ENCODE peak calls at places on chromosomes 2 and 18, in six cellular contexts. C is GM12865; I is heart right ventricle; S is heart left ventricle; H is brain microvascular endothelial cell; L is CD4-positive, CD25-positive, alpha-beta regulatory T cell. Y is an unnamed sample.

GRCh38 chr2:40038646-40039045 is 259.6 kb upstream of the THUMPD2 start:
- DNase-seq in C (no peak), I (no peak), S (no peak), H (no peak), L (no peak), Y (no peak)

GRCh38 chr2:95174031-95174430 is 8.4 kb downstream of the ZNF2 start:
- DNase-seq in C (no peak), I (no peak), S (no peak), H (no peak), L (no peak), Y (no peak)

GRCh38 chr18:6629635-6630140 is 99.8 kb upstream of the ARHGAP28 start:
- DNase-seq in C (no peak), I (no peak), S (no peak), H (peak), L (no peak), Y (peak)

GRCh38 chr2:201363857-201364560 is 6.9 kb upstream of the FLACC1 start:
- DNase-seq in C (peak), I (no peak), S (no peak), H (peak), L (peak), Y (peak)

GRCh38 chr2:138453815-138454214 is 47.8 kb upstream of the SPOPL start:
- DNase-seq in C (no peak), I (no peak), S (no peak), H (no peak), L (no peak), Y (no peak)

GRCh38 chr2:54635554-54636152 is 87.8 kb upstream of the EML6 start:
- DNase-seq in C (no peak), I (no peak), S (no peak), H (no peak), L (no peak), Y (peak)

GRCh38 chr2:225328192-225328591 is 71.3 kb upstream of the NYAP2 start:
- DNase-seq in C (no peak), I (no peak), S (no peak), H (peak), L (no peak), Y (peak)

GRCh38 chr18:76450912-76451421 is 44.1 kb downstream of the ZNF516 start:
- DNase-seq in C (peak), I (peak), S (peak), H (peak), L (no peak), Y (peak)

GRCh38 chr2:164777847-164778246 is 63.8 kb downstream of the COBLL1 start:
- DNase-seq in C (no peak), I (no peak), S (no peak), H (no peak), L (no peak), Y (no peak)

GRCh38 chr2:67561411-67561965 is 164.4 kb downstream of the ETAA1 start:
- DNase-seq in C (no peak), I (peak), S (peak), H (peak), L (no peak), Y (peak)

GRCh38 chr2:23824777-23825212 is 102.1 kb downstream of the ATAD2B start:
- DNase-seq in C (peak), I (peak), S (no peak), H (peak), L (peak), Y (peak)

GRCh38 chr2:18496516-18496915 is 63.9 kb downstream of the RDH14 start:
- DNase-seq in C (no peak), I (no peak), S (no peak), H (no peak), L (no peak), Y (no peak)

GRCh38 chr18:5309888-5310470 is 14.5 kb upstream of the ZBTB14 start:
- DNase-seq in C (peak), I (no peak), S (no peak), H (no peak), L (peak), Y (no peak)

GRCh38 chr2:165109915-165110314 is 93.9 kb downstream of the SCN3A start:
- DNase-seq in C (no peak), I (no peak), S (no peak), H (no peak), L (no peak), Y (no peak)

GRCh38 chr18:50011813-50012445 is 183.0 kb downstream of the MYO5B start:
- DNase-seq in C (no peak), I (no peak), S (no peak), H (peak), L (no peak), Y (peak)

GRCh38 chr2:203871371-203871983 is 3.9 kb downstream of the CTLA4 start:
- DNase-seq in C (peak), I (no peak), S (no peak), H (no peak), L (peak), Y (no peak)
- H3K4me3 ChIP-seq in C (no peak), I (no peak), S (no peak), H (no peak), L (peak), Y (no peak)

GRCh38 chr2:136206613-136207012 is 88.7 kb upstream of the CXCR4 start:
- DNase-seq in C (peak), I (no peak), S (no peak), H (no peak), L (no peak), Y (no peak)
- H3K4me3 ChIP-seq in C (no peak), I (no peak), S (no peak), H (no peak), L (no peak), Y (no peak)

GRCh38 chr2:167132906-167133555 is 244.8 kb downstream of the XIRP2 start:
- DNase-seq in C (no peak), I (no peak), S (no peak), H (no peak), L (no peak), Y (no peak)

GRCh38 chr2:167133614-167134013 is 245.3 kb downstream of the XIRP2 start:
- DNase-seq in C (no peak), I (no peak), S (no peak), H (no peak), L (no peak), Y (no peak)

GRCh38 chr2:167132066-167132465 is 243.8 kb downstream of the XIRP2 start:
- DNase-seq in C (no peak), I (no peak), S (no peak), H (no peak), L (no peak), Y (no peak)

GRCh38 chr2:167135691-167136090 is 247.4 kb downstream of the XIRP2 start:
- DNase-seq in C (no peak), I (no peak), S (no peak), H (no peak), L (no peak), Y (peak)

DNA sequence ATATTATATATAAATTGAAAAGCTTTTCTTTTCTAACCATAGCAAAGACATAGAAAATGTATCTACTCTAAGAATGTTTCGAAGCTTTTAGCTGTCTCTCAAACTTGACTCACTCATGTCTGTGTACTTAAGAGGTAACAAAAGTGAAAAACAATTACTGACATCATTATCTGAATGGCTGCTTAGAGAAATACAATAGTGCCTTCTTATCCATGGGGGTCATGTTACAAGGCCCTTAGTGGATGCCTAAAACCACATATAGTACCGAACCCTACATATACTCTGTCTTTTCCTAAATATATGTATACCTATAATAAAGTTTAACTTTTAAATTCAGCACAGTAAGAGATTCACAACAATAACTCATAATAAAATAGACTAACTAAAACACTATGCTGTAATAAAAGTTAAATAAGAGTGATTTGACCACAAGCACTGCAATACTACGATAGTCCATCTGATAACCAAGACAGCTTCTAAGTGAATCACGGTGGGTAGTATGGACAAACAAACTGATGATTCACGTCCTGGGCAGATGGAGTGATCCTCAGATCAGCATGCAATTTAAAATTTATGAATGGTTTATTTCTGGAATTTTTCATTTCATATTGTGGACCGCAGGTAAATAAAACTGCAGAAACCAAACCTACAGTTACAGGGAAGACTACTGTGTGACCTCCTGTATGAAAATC is 246.2 kb downstream of the XIRP2 start:
- DNase-seq in C (no peak), I (no peak), S (no peak), H (peak), L (no peak), Y (peak)
- H3K4me3 ChIP-seq in C (no peak), I (no peak), S (no peak), H (no peak), L (no peak), Y (no peak)

DNA sequence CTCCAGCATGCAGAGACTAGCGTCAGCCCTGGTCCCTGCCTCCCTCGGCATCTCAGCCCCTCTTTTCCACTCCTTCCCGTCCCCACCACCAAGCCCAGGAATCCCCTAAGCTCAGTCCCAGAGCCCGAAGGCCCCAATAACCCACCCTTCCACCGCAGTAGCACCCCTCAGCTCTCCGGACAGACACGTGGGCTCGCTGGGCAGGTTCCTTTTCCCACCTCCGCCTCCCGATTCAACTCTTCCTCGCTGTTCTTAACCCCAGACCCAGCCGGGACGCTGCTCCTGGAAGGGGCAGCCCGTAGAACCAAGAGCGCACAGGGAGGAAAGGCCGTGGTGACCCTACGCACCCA is 1.4 kb downstream of the IHH start:
- DNase-seq in C (no peak), I (no peak), S (no peak), H (no peak), L (no peak), Y (no peak)
- H3K4me3 ChIP-seq in C (no peak), I (peak), S (peak), H (no peak), L (no peak), Y (no peak)

GRCh38 chr2:210459925-210460862 is 16.4 kb downstream of the LANCL1 start:
- DNase-seq in C (peak), I (no peak), S (no peak), H (no peak), L (no peak), Y (no peak)
- H3K4me3 ChIP-seq in C (no peak), I (no peak), S (no peak), H (no peak), L (no peak), Y (no peak)

Y was measured in cardiac fibroblast.